ENCODE peak calls at places on chromosomes 12 and 14, in seven cellular contexts. One of them, this sample, is unnamed.

GRCh38 chr14:39094515-39094914 is 8.5 kb downstream of the SEC23A start:
- DNase-seq in breast epithelium: no peak
- DNase-seq in A549: no peak
- DNase-seq in endodermal cell: no peak
- DNase-seq in Karpas-422: no peak
- DNase-seq in adrenal gland: no peak
- DNase-seq in gastrocnemius medialis: no peak
- DNase-seq in this sample: no peak

GRCh38 chr14:102362545-102363181 is at the start of the genes CINP and TECPR2:
- DNase-seq in A549: peak; percentile 95
- DNase-seq in adrenal gland: peak; percentile 98
- DNase-seq in gastrocnemius medialis: peak; percentile 97
- DNase-seq in breast epithelium: peak; percentile 98
- DNase-seq in Karpas-422: peak; percentile 99
- DNase-seq in endodermal cell: peak; percentile 99
- DNase-seq in this sample: peak; percentile 93

GRCh38 chr14:94644102-94644535 is 31.9 kb downstream of the SERPINA3 start:
- DNase-seq in breast epithelium: no peak
- DNase-seq in gastrocnemius medialis: no peak
- DNase-seq in endodermal cell: no peak
- DNase-seq in Karpas-422: no peak
- DNase-seq in A549: no peak
- DNase-seq in adrenal gland: no peak
- DNase-seq in this sample: no peak

GRCh38 chr14:100536141-100536540 is 51.1 kb downstream of the BEGAIN start:
- DNase-seq in adrenal gland: no peak
- DNase-seq in Karpas-422: no peak
- DNase-seq in A549: no peak
- DNase-seq in breast epithelium: peak; percentile 34
- DNase-seq in endodermal cell: no peak
- DNase-seq in gastrocnemius medialis: peak; percentile 0
- DNase-seq in this sample: no peak

GRCh38 chr12:27123642-27124041 is 41.3 kb upstream of the C12orf71 start:
- DNase-seq in breast epithelium: no peak
- DNase-seq in A549: peak; percentile 10
- DNase-seq in endodermal cell: no peak
- DNase-seq in Karpas-422: peak; percentile 75
- DNase-seq in gastrocnemius medialis: no peak
- DNase-seq in adrenal gland: no peak
- DNase-seq in this sample: no peak

GRCh38 chr14:73365727-73366126 is 92.6 kb downstream of the NUMB start:
- DNase-seq in breast epithelium: no peak
- DNase-seq in adrenal gland: no peak
- DNase-seq in endodermal cell: no peak
- DNase-seq in A549: no peak
- DNase-seq in gastrocnemius medialis: no peak
- DNase-seq in Karpas-422: no peak
- DNase-seq in this sample: no peak

GRCh38 chr14:64654931-64655330 is 49.3 kb upstream of the PLEKHG3 start:
- DNase-seq in gastrocnemius medialis: no peak
- DNase-seq in Karpas-422: no peak
- DNase-seq in endodermal cell: no peak
- DNase-seq in adrenal gland: no peak
- DNase-seq in A549: no peak
- DNase-seq in breast epithelium: no peak
- DNase-seq in this sample: no peak

GRCh38 chr12:126554599-126554998 is 1489.4 kb downstream of the AACS start:
- DNase-seq in adrenal gland: no peak
- DNase-seq in breast epithelium: no peak
- DNase-seq in Karpas-422: no peak
- DNase-seq in A549: no peak
- DNase-seq in gastrocnemius medialis: no peak
- DNase-seq in endodermal cell: peak; percentile 55
- DNase-seq in this sample: no peak

GRCh38 chr12:13443498-13443897 is 247.0 kb downstream of the EMP1 start:
- DNase-seq in A549: no peak
- DNase-seq in breast epithelium: no peak
- DNase-seq in endodermal cell: no peak
- DNase-seq in adrenal gland: no peak
- DNase-seq in gastrocnemius medialis: peak; percentile 4
- DNase-seq in Karpas-422: no peak
- DNase-seq in this sample: no peak

GRCh38 chr14:38951451-38951850 is 151.6 kb downstream of the SEC23A start:
- DNase-seq in A549: no peak
- DNase-seq in adrenal gland: no peak
- DNase-seq in gastrocnemius medialis: no peak
- DNase-seq in Karpas-422: no peak
- DNase-seq in endodermal cell: no peak
- DNase-seq in breast epithelium: no peak
- DNase-seq in this sample: no peak

GRCh38 chr12:94832780-94833760 is 170.4 kb downstream of the NDUFA12 start:
- DNase-seq in A549: no peak
- DNase-seq in gastrocnemius medialis: no peak
- DNase-seq in breast epithelium: no peak
- DNase-seq in Karpas-422: no peak
- DNase-seq in adrenal gland: no peak
- DNase-seq in endodermal cell: peak; percentile 87
- DNase-seq in this sample: no peak

GRCh38 chr14:104143521-104144452 is 5.4 kb downstream of the KIF26A start:
- DNase-seq in breast epithelium: no peak
- DNase-seq in A549: no peak
- DNase-seq in gastrocnemius medialis: no peak
- DNase-seq in endodermal cell: peak; percentile 36
- DNase-seq in Karpas-422: no peak
- DNase-seq in adrenal gland: peak; percentile 5
- DNase-seq in this sample: no peak

GRCh38 chr12:71766202-71766601 is 11.5 kb downstream of the RAB21 start:
- DNase-seq in adrenal gland: no peak
- DNase-seq in breast epithelium: no peak
- DNase-seq in endodermal cell: no peak
- DNase-seq in A549: no peak
- DNase-seq in gastrocnemius medialis: no peak
- DNase-seq in Karpas-422: no peak
- DNase-seq in this sample: no peak

GRCh38 chr12:71763682-71764379 is 9.2 kb downstream of the RAB21 start:
- DNase-seq in A549: no peak
- DNase-seq in Karpas-422: no peak
- DNase-seq in adrenal gland: peak; percentile 52
- DNase-seq in endodermal cell: no peak
- DNase-seq in breast epithelium: no peak
- DNase-seq in gastrocnemius medialis: no peak
- DNase-seq in this sample: no peak

GRCh38 chr12:71768900-71769299 is 14.2 kb downstream of the RAB21 start:
- DNase-seq in breast epithelium: no peak
- DNase-seq in A549: no peak
- DNase-seq in adrenal gland: no peak
- DNase-seq in endodermal cell: no peak
- DNase-seq in Karpas-422: no peak
- DNase-seq in gastrocnemius medialis: no peak
- DNase-seq in this sample: no peak

GRCh38 chr12:71767183-71767582 is 12.5 kb downstream of the RAB21 start:
- DNase-seq in endodermal cell: no peak
- DNase-seq in Karpas-422: no peak
- DNase-seq in adrenal gland: no peak
- DNase-seq in gastrocnemius medialis: no peak
- DNase-seq in A549: no peak
- DNase-seq in breast epithelium: no peak
- DNase-seq in this sample: no peak

DNA sequence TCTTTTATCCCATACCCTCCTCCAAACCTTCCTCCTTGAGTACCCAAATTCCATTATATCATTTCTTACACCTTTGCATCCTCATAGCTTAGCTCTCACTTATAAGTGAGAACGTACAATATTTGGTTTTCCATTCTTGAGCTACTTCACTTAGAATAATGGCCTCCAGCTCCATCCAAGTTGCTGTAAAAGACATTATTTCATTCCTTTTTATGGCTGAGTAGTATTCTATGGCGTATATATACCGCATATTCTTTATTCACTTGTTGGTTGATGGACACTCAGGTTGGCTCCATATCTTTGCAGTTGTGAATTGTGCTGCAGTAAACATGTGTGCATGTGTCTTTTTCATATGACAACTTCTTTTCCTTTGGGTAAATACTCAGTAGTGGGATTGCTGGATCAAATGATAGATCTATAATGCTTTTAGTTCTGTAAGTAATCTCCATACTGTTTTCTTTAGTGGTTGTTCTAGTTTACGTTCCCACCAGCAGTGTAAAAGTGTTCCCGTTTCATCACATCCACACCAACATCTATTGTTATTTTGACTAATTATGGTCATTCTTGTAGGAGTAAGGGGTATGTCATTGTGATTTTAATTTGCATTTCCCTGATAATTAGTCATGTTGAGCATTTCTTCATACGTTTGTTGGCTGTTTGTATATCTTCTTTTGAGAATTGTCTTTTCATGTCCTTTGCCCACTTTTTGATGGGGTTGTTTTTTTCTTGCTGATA is 10.1 kb downstream of the RAB21 start:
- DNase-seq in Karpas-422: no peak
- DNase-seq in adrenal gland: no peak
- DNase-seq in gastrocnemius medialis: no peak
- DNase-seq in breast epithelium: no peak
- DNase-seq in A549: no peak
- DNase-seq in endodermal cell: no peak
- DNase-seq in this sample: no peak
- H3K27ac ChIP-seq in Karpas-422: no peak overlapping the region
- H3K27ac ChIP-seq in adrenal gland: no peak overlapping the region
- H3K27ac ChIP-seq in gastrocnemius medialis: no peak overlapping the region
- H3K27ac ChIP-seq in breast epithelium: no peak overlapping the region
- H3K27ac ChIP-seq in A549: no peak overlapping the region
- H3K27ac ChIP-seq in endodermal cell: no peak overlapping the region
- H3K27ac ChIP-seq in this sample: no peak overlapping the region

GRCh38 chr12:4274960-4275868 is 1.7 kb downstream of the CCND2 start:
- DNase-seq in gastrocnemius medialis: no peak
- DNase-seq in endodermal cell: no peak
- DNase-seq in Karpas-422: no peak
- DNase-seq in breast epithelium: no peak
- DNase-seq in adrenal gland: no peak
- DNase-seq in A549: no peak
- DNase-seq in this sample: no peak

GRCh38 chr12:4277205-4277543 is 3.6 kb downstream of the CCND2 start:
- DNase-seq in A549: no peak
- DNase-seq in breast epithelium: no peak
- DNase-seq in endodermal cell: no peak
- DNase-seq in adrenal gland: no peak
- DNase-seq in Karpas-422: no peak
- DNase-seq in gastrocnemius medialis: no peak
- DNase-seq in this sample: no peak

GRCh38 chr12:4277856-4278581 is 4.5 kb downstream of the CCND2 start:
- DNase-seq in adrenal gland: peak; percentile 68
- DNase-seq in breast epithelium: no peak
- DNase-seq in Karpas-422: no peak
- DNase-seq in endodermal cell: no peak
- DNase-seq in gastrocnemius medialis: no peak
- DNase-seq in A549: no peak
- DNase-seq in this sample: no peak

GRCh38 chr12:4275869-4276253 is 2.3 kb downstream of the CCND2 start:
- DNase-seq in breast epithelium: no peak
- DNase-seq in Karpas-422: no peak
- DNase-seq in adrenal gland: peak; percentile 48
- DNase-seq in gastrocnemius medialis: no peak
- DNase-seq in A549: no peak
- DNase-seq in endodermal cell: peak; percentile 77
- DNase-seq in this sample: no peak

DNA sequence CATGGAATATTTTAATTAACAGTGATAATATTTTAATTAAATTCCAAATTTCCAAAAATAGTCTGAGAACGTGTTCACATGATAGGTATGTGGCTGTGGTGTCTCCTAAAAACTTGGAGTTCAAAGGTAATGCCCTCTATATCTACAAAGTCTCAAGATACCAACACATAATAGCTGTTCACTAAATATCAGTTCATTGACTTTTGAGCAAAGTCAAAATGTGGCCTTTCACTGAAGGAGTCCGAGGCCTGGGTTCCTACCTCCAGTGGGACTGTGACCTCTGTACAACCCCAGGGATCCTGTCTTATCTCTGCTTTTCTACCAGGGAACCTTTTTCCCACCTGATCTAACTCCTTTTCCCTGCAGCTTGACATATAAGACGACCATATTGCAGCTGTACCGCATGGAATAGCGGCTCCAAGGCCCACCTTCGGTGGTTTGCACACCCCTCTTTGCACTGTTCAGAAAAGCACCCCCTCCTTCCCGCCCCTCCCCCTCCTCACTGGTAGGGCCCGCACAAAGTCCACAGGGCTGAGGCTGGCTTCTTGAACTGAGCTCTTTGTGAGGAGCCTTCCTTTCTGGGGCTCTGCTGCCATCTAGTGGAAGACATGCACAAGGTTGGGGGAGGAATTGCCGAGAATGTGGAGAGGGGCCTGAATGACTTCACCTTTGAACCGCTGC is 3.1 kb downstream of the CCND2 start:
- DNase-seq in A549: peak; percentile 76
- DNase-seq in endodermal cell: peak; percentile 98
- DNase-seq in adrenal gland: peak; percentile 90
- DNase-seq in Karpas-422: peak; percentile 94
- DNase-seq in breast epithelium: no peak
- DNase-seq in gastrocnemius medialis: peak; percentile 65
- DNase-seq in this sample: peak; percentile 74
- H3K9me3 ChIP-seq in A549: no peaks in the 10 kb centered on the region
- H3K9me3 ChIP-seq in endodermal cell: no peaks in the 10 kb centered on the region
- H3K9me3 ChIP-seq in adrenal gland: no peaks in the 10 kb centered on the region
- H3K9me3 ChIP-seq in Karpas-422: no peaks in the 10 kb centered on the region
- H3K9me3 ChIP-seq in breast epithelium: no peaks in the 10 kb centered on the region
- H3K9me3 ChIP-seq in gastrocnemius medialis: no peaks in the 10 kb centered on the region
- H3K9me3 ChIP-seq in this sample: no peaks in the 10 kb centered on the region

DNA sequence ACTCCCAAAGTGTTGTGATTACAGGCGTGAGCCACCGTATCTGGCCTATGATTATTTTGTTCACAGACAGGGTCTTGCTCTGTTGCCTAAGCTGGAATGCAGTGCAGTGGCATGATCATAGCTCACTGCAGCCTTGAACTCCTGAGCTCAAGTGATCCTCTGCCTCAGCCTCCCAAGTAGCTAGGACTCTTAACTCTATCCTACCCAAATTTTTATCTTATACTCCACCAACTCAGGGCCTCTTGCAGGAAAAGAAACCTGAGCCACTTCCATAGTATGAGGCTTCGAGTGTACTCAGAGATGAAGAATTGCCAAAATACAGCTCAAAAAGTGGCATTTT is 828 bp downstream of the MMAB start:
- DNase-seq in gastrocnemius medialis: no peak
- DNase-seq in breast epithelium: no peak
- DNase-seq in Karpas-422: no peak
- DNase-seq in endodermal cell: no peak
- DNase-seq in adrenal gland: no peak
- DNase-seq in A549: no peak
- DNase-seq in this sample: no peak
- H3K27ac ChIP-seq in gastrocnemius medialis: peak overlapping the region; percentile 95
- H3K27ac ChIP-seq in breast epithelium: peak overlapping the region; percentile 93
- H3K27ac ChIP-seq in Karpas-422: peak overlapping the region; percentile 59
- H3K27ac ChIP-seq in endodermal cell: no peak overlapping the region
- H3K27ac ChIP-seq in adrenal gland: peak overlapping the region; percentile 86
- H3K27ac ChIP-seq in A549: peak overlapping the region; percentile 83
- H3K27ac ChIP-seq in this sample: peak overlapping the region; percentile 70

GRCh38 chr12:117076410-117077372 is 22.5 kb downstream of the TESC start:
- DNase-seq in gastrocnemius medialis: no peak
- DNase-seq in adrenal gland: no peak
- DNase-seq in breast epithelium: no peak
- DNase-seq in endodermal cell: peak; percentile 74
- DNase-seq in A549: no peak
- DNase-seq in Karpas-422: no peak
- DNase-seq in this sample: no peak
- H3K9me3 ChIP-seq in gastrocnemius medialis: no peaks in the 10 kb centered on the region
- H3K9me3 ChIP-seq in adrenal gland: no peaks in the 10 kb centered on the region
- H3K9me3 ChIP-seq in breast epithelium: no peaks in the 10 kb centered on the region
- H3K9me3 ChIP-seq in endodermal cell: no peaks in the 10 kb centered on the region
- H3K9me3 ChIP-seq in A549: no peaks in the 10 kb centered on the region
- H3K9me3 ChIP-seq in Karpas-422: no peaks in the 10 kb centered on the region
- H3K9me3 ChIP-seq in this sample: no peaks in the 10 kb centered on the region